ENCODE peak calls at places on chromosomes 3 and 15, in ten cellular contexts. One of them, this sample, is unnamed. For H3K4me1, the result is how much of the 10 kb centered on the place peaks cover.

GRCh38 chr3:37347941-37348340 is 173.6 kb upstream of the LRRFIP2 start:
- DNase-seq in Panc1: no peak
- DNase-seq in body of pancreas: no peak
- DNase-seq in thoracic aorta: no peak
- DNase-seq in pancreas: no peak
- DNase-seq in neuronal stem cell: no peak
- DNase-seq in GM12878: no peak
- DNase-seq in endodermal cell: no peak
- DNase-seq in cardiac muscle cell: peak
- DNase-seq in PC-3: peak
- DNase-seq in this sample: no peak

GRCh38 chr15:29086001-29086400 is 183.6 kb downstream of the NSMCE3 start:
- DNase-seq in Panc1: no peak
- DNase-seq in body of pancreas: no peak
- DNase-seq in thoracic aorta: no peak
- DNase-seq in pancreas: no peak
- DNase-seq in neuronal stem cell: no peak
- DNase-seq in GM12878: no peak
- DNase-seq in endodermal cell: no peak
- DNase-seq in cardiac muscle cell: no peak
- DNase-seq in PC-3: no peak
- DNase-seq in this sample: no peak

GRCh38 chr3:124298951-124299350 is 307.0 kb upstream of the ROPN1 start:
- DNase-seq in Panc1: no peak
- DNase-seq in body of pancreas: no peak
- DNase-seq in thoracic aorta: no peak
- DNase-seq in pancreas: no peak
- DNase-seq in neuronal stem cell: no peak
- DNase-seq in GM12878: peak
- DNase-seq in endodermal cell: no peak
- DNase-seq in cardiac muscle cell: peak
- DNase-seq in PC-3: peak
- DNase-seq in this sample: no peak

GRCh38 chr3:161415506-161416231 is 44.4 kb upstream of the SPTSSB start:
- DNase-seq in Panc1: no peak
- DNase-seq in body of pancreas: peak
- DNase-seq in thoracic aorta: no peak
- DNase-seq in pancreas: peak
- DNase-seq in neuronal stem cell: no peak
- DNase-seq in GM12878: no peak
- DNase-seq in endodermal cell: no peak
- DNase-seq in cardiac muscle cell: peak
- DNase-seq in PC-3: peak
- DNase-seq in this sample: no peak

GRCh38 chr15:43518073-43518761 is 809 bp downstream of the MAP1A start:
- DNase-seq in Panc1: no peak
- DNase-seq in body of pancreas: peak
- DNase-seq in thoracic aorta: no peak
- DNase-seq in pancreas: no peak
- DNase-seq in neuronal stem cell: no peak
- DNase-seq in GM12878: no peak
- DNase-seq in endodermal cell: peak
- DNase-seq in cardiac muscle cell: peak
- DNase-seq in PC-3: no peak
- DNase-seq in this sample: no peak

GRCh38 chr15:60390931-60391501 is 6.8 kb downstream of the ANXA2 start:
- DNase-seq in Panc1: no peak
- DNase-seq in body of pancreas: peak
- DNase-seq in thoracic aorta: peak
- DNase-seq in pancreas: no peak
- DNase-seq in neuronal stem cell: peak
- DNase-seq in GM12878: no peak
- DNase-seq in endodermal cell: peak
- DNase-seq in cardiac muscle cell: peak
- DNase-seq in PC-3: peak
- DNase-seq in this sample: peak

GRCh38 chr15:40281057-40281850 is 1.6 kb downstream of the ANKRD63 start:
- DNase-seq in Panc1: no peak
- DNase-seq in body of pancreas: no peak
- DNase-seq in thoracic aorta: no peak
- DNase-seq in pancreas: no peak
- DNase-seq in neuronal stem cell: no peak
- DNase-seq in GM12878: no peak
- DNase-seq in endodermal cell: no peak
- DNase-seq in cardiac muscle cell: no peak
- DNase-seq in PC-3: no peak
- DNase-seq in this sample: no peak

GRCh38 chr3:99843590-99844260 is 26.1 kb downstream of the CMSS1 start:
- DNase-seq in Panc1: no peak
- DNase-seq in body of pancreas: peak
- DNase-seq in thoracic aorta: no peak
- DNase-seq in pancreas: no peak
- DNase-seq in neuronal stem cell: no peak
- DNase-seq in GM12878: no peak
- DNase-seq in endodermal cell: no peak
- DNase-seq in cardiac muscle cell: peak
- DNase-seq in PC-3: no peak
- DNase-seq in this sample: no peak

GRCh38 chr3:41202075-41202833 is 2.9 kb downstream of the CTNNB1 start:
- DNase-seq in Panc1: no peak
- DNase-seq in body of pancreas: no peak
- DNase-seq in thoracic aorta: no peak
- DNase-seq in pancreas: no peak
- DNase-seq in neuronal stem cell: no peak
- DNase-seq in GM12878: no peak
- DNase-seq in endodermal cell: no peak
- DNase-seq in cardiac muscle cell: no peak
- DNase-seq in PC-3: peak
- DNase-seq in this sample: no peak

GRCh38 chr3:169365993-169366915 is 297.3 kb downstream of the MECOM start:
- DNase-seq in Panc1: no peak
- DNase-seq in body of pancreas: peak
- DNase-seq in thoracic aorta: no peak
- DNase-seq in pancreas: peak
- DNase-seq in neuronal stem cell: no peak
- DNase-seq in GM12878: no peak
- DNase-seq in endodermal cell: no peak
- DNase-seq in cardiac muscle cell: no peak
- DNase-seq in PC-3: no peak
- DNase-seq in this sample: no peak

GRCh38 chr15:82043130-82043673 is 2.6 kb downstream of the MEX3B start:
- DNase-seq in Panc1: no peak
- DNase-seq in body of pancreas: no peak
- DNase-seq in thoracic aorta: no peak
- DNase-seq in pancreas: no peak
- DNase-seq in neuronal stem cell: no peak
- DNase-seq in GM12878: no peak
- DNase-seq in endodermal cell: peak
- DNase-seq in cardiac muscle cell: no peak
- DNase-seq in PC-3: no peak
- DNase-seq in this sample: no peak

GRCh38 chr3:32428092-32429068 is 36.7 kb downstream of the CMTM7 start:
- DNase-seq in Panc1: no peak
- DNase-seq in body of pancreas: no peak
- DNase-seq in thoracic aorta: no peak
- DNase-seq in pancreas: no peak
- DNase-seq in neuronal stem cell: no peak
- DNase-seq in GM12878: no peak
- DNase-seq in endodermal cell: no peak
- DNase-seq in cardiac muscle cell: no peak
- DNase-seq in PC-3: no peak
- DNase-seq in this sample: no peak

GRCh38 chr3:42159706-42160472 is 68.7 kb downstream of the TRAK1 start:
- DNase-seq in Panc1: no peak
- DNase-seq in body of pancreas: peak
- DNase-seq in thoracic aorta: no peak
- DNase-seq in pancreas: peak
- DNase-seq in neuronal stem cell: peak
- DNase-seq in GM12878: no peak
- DNase-seq in endodermal cell: peak
- DNase-seq in cardiac muscle cell: peak
- DNase-seq in PC-3: no peak
- DNase-seq in this sample: no peak

GRCh38 chr3:128348805-128349531 is 117.7 kb downstream of the DNAJB8 start:
- DNase-seq in Panc1: no peak
- DNase-seq in body of pancreas: peak
- DNase-seq in thoracic aorta: no peak
- DNase-seq in pancreas: no peak
- DNase-seq in neuronal stem cell: no peak
- DNase-seq in GM12878: no peak
- DNase-seq in endodermal cell: no peak
- DNase-seq in cardiac muscle cell: peak
- DNase-seq in PC-3: peak
- DNase-seq in this sample: no peak

GRCh38 chr15:25065286-25065685 is 110.5 kb downstream of the SNRPN start:
- DNase-seq in Panc1: no peak
- DNase-seq in body of pancreas: no peak
- DNase-seq in thoracic aorta: no peak
- DNase-seq in pancreas: no peak
- DNase-seq in neuronal stem cell: no peak
- DNase-seq in GM12878: no peak
- DNase-seq in endodermal cell: no peak
- DNase-seq in cardiac muscle cell: no peak
- DNase-seq in PC-3: no peak
- DNase-seq in this sample: no peak

GRCh38 chr15:25067725-25068309 is 113.0 kb downstream of the SNRPN start:
- DNase-seq in Panc1: no peak
- DNase-seq in body of pancreas: no peak
- DNase-seq in thoracic aorta: no peak
- DNase-seq in pancreas: no peak
- DNase-seq in neuronal stem cell: no peak
- DNase-seq in GM12878: no peak
- DNase-seq in endodermal cell: no peak
- DNase-seq in cardiac muscle cell: no peak
- DNase-seq in PC-3: no peak
- DNase-seq in this sample: no peak

GRCh38 chr15:25066708-25067107 is 111.9 kb downstream of the SNRPN start:
- DNase-seq in Panc1: no peak
- DNase-seq in body of pancreas: no peak
- DNase-seq in thoracic aorta: no peak
- DNase-seq in pancreas: no peak
- DNase-seq in neuronal stem cell: no peak
- DNase-seq in GM12878: no peak
- DNase-seq in endodermal cell: no peak
- DNase-seq in cardiac muscle cell: no peak
- DNase-seq in PC-3: no peak
- DNase-seq in this sample: no peak

GRCh38 chr15:25068696-25069095 is 113.9 kb downstream of the SNRPN start:
- DNase-seq in Panc1: no peak
- DNase-seq in body of pancreas: no peak
- DNase-seq in thoracic aorta: no peak
- DNase-seq in pancreas: no peak
- DNase-seq in neuronal stem cell: no peak
- DNase-seq in GM12878: no peak
- DNase-seq in endodermal cell: no peak
- DNase-seq in cardiac muscle cell: no peak
- DNase-seq in PC-3: no peak
- DNase-seq in this sample: no peak

GRCh38 chr15:25065876-25066275 is 111.1 kb downstream of the SNRPN start:
- DNase-seq in Panc1: no peak
- DNase-seq in body of pancreas: no peak
- DNase-seq in thoracic aorta: no peak
- DNase-seq in pancreas: no peak
- DNase-seq in neuronal stem cell: no peak
- DNase-seq in GM12878: no peak
- DNase-seq in endodermal cell: no peak
- DNase-seq in cardiac muscle cell: no peak
- DNase-seq in PC-3: no peak
- DNase-seq in this sample: no peak
- H3K4me3 ChIP-seq in Panc1: no peak
- H3K4me3 ChIP-seq in body of pancreas: no peak
- H3K4me3 ChIP-seq in thoracic aorta: peak
- H3K4me3 ChIP-seq in pancreas: no peak
- H3K4me3 ChIP-seq in neuronal stem cell: no peak
- H3K4me3 ChIP-seq in GM12878: no peak
- H3K4me3 ChIP-seq in endodermal cell: peak
- H3K4me3 ChIP-seq in cardiac muscle cell: no peak
- H3K4me3 ChIP-seq in PC-3: no peak
- H3K4me3 ChIP-seq in this sample: peak

GRCh38 chr3:16176391-16177030 is 2.0 kb downstream of the GALNT15 start:
- DNase-seq in Panc1: no peak
- DNase-seq in body of pancreas: no peak
- DNase-seq in thoracic aorta: no peak
- DNase-seq in pancreas: no peak
- DNase-seq in neuronal stem cell: no peak
- DNase-seq in GM12878: no peak
- DNase-seq in endodermal cell: peak
- DNase-seq in cardiac muscle cell: peak
- DNase-seq in PC-3: no peak
- DNase-seq in this sample: no peak
- H3K4me1 ChIP-seq in Panc1: under half
- H3K4me1 ChIP-seq in body of pancreas: under half
- H3K4me1 ChIP-seq in thoracic aorta: under half
- H3K4me1 ChIP-seq in pancreas: under half
- H3K4me1 ChIP-seq in neuronal stem cell: under half
- H3K4me1 ChIP-seq in GM12878: under half
- H3K4me1 ChIP-seq in endodermal cell: under half
- H3K4me1 ChIP-seq in cardiac muscle cell: under half
- H3K4me1 ChIP-seq in PC-3: under half
- H3K4me1 ChIP-seq in this sample: under half

DNA sequence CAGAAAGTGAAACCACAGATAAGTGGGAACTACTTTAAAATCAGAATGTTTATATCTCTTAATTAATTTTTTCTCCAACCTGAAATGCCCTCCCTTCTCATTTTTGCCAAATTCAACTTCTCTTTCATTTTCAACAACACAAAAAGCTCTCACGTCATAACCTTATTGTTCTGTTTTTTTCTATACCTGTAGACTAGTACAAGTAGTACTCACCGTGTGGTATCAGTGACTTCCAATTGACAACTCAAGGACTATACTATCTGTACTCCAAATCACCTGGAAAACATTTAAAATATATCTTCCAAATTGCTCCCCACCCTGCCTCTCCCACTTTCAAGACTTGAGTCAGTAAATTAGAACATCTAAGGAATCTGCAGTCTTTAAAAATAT is 72.8 kb upstream of the ZNF280D start:
- DNase-seq in Panc1: no peak
- DNase-seq in body of pancreas: no peak
- DNase-seq in thoracic aorta: no peak
- DNase-seq in pancreas: no peak
- DNase-seq in neuronal stem cell: no peak
- DNase-seq in GM12878: no peak
- DNase-seq in endodermal cell: no peak
- DNase-seq in cardiac muscle cell: no peak
- DNase-seq in PC-3: no peak
- DNase-seq in this sample: no peak
- H3K4me3 ChIP-seq in Panc1: no peak
- H3K4me3 ChIP-seq in body of pancreas: no peak
- H3K4me3 ChIP-seq in thoracic aorta: peak
- H3K4me3 ChIP-seq in pancreas: no peak
- H3K4me3 ChIP-seq in neuronal stem cell: no peak
- H3K4me3 ChIP-seq in GM12878: no peak
- H3K4me3 ChIP-seq in endodermal cell: no peak
- H3K4me3 ChIP-seq in cardiac muscle cell: no peak
- H3K4me3 ChIP-seq in PC-3: peak
- H3K4me3 ChIP-seq in this sample: no peak

DNA sequence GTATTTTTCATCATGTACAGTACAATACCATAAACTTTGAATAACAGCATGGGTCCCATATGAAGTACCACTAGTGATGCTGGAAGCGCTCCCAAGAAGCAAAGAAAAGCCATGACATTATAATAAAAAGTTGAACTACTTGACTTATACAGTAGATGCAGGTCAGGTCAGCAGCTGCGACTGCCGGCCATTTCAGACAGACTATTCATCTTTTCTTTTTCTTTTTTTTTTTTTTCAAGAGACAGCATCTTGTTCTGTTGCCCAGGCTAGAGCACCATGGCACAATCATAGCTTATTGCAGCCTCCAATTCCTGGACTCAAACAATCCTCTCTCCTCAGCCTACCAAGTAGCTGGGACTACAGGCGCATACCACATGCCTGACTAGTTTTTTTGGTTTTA is 10.1 kb downstream of the RAF1 start:
- DNase-seq in Panc1: no peak
- DNase-seq in body of pancreas: no peak
- DNase-seq in thoracic aorta: no peak
- DNase-seq in pancreas: no peak
- DNase-seq in neuronal stem cell: no peak
- DNase-seq in GM12878: no peak
- DNase-seq in endodermal cell: no peak
- DNase-seq in cardiac muscle cell: no peak
- DNase-seq in PC-3: no peak
- DNase-seq in this sample: no peak
- H3K4me1 ChIP-seq in Panc1: under half
- H3K4me1 ChIP-seq in body of pancreas: under half
- H3K4me1 ChIP-seq in thoracic aorta: under half
- H3K4me1 ChIP-seq in pancreas: under half
- H3K4me1 ChIP-seq in neuronal stem cell: under half
- H3K4me1 ChIP-seq in GM12878: under half
- H3K4me1 ChIP-seq in endodermal cell: under half
- H3K4me1 ChIP-seq in cardiac muscle cell: under half
- H3K4me1 ChIP-seq in PC-3: under half
- H3K4me1 ChIP-seq in this sample: under half